ENCODE peak calls at places on chromosome 6, in nine cellular contexts. P is choroid plexus epithelial cell; E is CD4-positive, alpha-beta T cell; N is GM12865; J is suprapubic skin; I is cardiac fibroblast; V is stomach; Y is endothelial cell; F is dorsolateral prefrontal cortex. W is an unnamed sample.

GRCh38 chr6:89359561-89359960 is 7.0 kb upstream of the UBE2J1 start:
- DNase-seq in P (peak), E (no peak), N (peak), J (no peak), I (no peak), V (no peak), Y (no peak), F (no peak), W (no peak)

GRCh38 chr6:56172144-56172543 is 75.2 kb downstream of the COL21A1 start:
- DNase-seq in P (peak), E (no peak), N (no peak), J (no peak), I (no peak), V (no peak), Y (no peak), F (no peak), W (no peak)

GRCh38 chr6:193773-194310 is 98.4 kb upstream of the DUSP22 start:
- DNase-seq in P (no peak), E (no peak), N (peak), J (no peak), I (no peak), V (no peak), Y (no peak), F (no peak), W (peak)

GRCh38 chr6:16236648-16237199 is 1.7 kb upstream of the GMPR start:
- DNase-seq in P (peak), E (no peak), N (peak), J (no peak), I (peak), V (peak), Y (no peak), F (no peak), W (peak)

GRCh38 chr6:30480536-30481156 is 8.7 kb upstream of the HLA-E start:
- DNase-seq in P (peak), E (no peak), N (peak), J (no peak), I (no peak), V (no peak), Y (no peak), F (no peak), W (peak)

GRCh38 chr6:35093118-35093445 is 48.1 kb downstream of the TCP11 start:
- DNase-seq in P (no peak), E (no peak), N (no peak), J (no peak), I (no peak), V (no peak), Y (no peak), F (no peak), W (no peak)

GRCh38 chr6:31187780-31188194 is 17.3 kb upstream of the POU5F1 start:
- DNase-seq in P (no peak), E (no peak), N (no peak), J (no peak), I (no peak), V (no peak), Y (no peak), F (no peak), W (no peak)

GRCh38 chr6:26025047-26025893 is 62.0 kb upstream of the HFE start:
- DNase-seq in P (peak), E (no peak), N (no peak), J (no peak), I (peak), V (no peak), Y (no peak), F (no peak), W (no peak)

GRCh38 chr6:127514396-127515227 is 4.5 kb downstream of the MTCL3 start:
- DNase-seq in P (peak), E (no peak), N (no peak), J (peak), I (peak), V (no peak), Y (peak), F (peak), W (peak)

GRCh38 chr6:145274083-145274482 is 461.2 kb downstream of the EPM2A start:
- DNase-seq in P (no peak), E (no peak), N (no peak), J (no peak), I (no peak), V (no peak), Y (no peak), F (no peak), W (no peak)

GRCh38 chr6:147950623-147950987 is 392.0 kb upstream of the SASH1 start:
- DNase-seq in P (peak), E (no peak), N (no peak), J (no peak), I (peak), V (no peak), Y (no peak), F (no peak), W (no peak)

GRCh38 chr6:2579241-2579761 is 171.4 kb downstream of the MYLK4 start:
- DNase-seq in P (peak), E (no peak), N (no peak), J (no peak), I (peak), V (no peak), Y (no peak), F (no peak), W (no peak)

GRCh38 chr6:158290659-158291058 is 21.6 kb upstream of the TULP4 start:
- DNase-seq in P (no peak), E (peak), N (peak), J (no peak), I (no peak), V (peak), Y (no peak), F (no peak), W (peak)

GRCh38 chr6:1579096-1579495 is 30.6 kb upstream of the FOXC1 start:
- DNase-seq in P (no peak), E (no peak), N (no peak), J (no peak), I (no peak), V (no peak), Y (no peak), F (no peak), W (no peak)

GRCh38 chr6:69915346-69915745 is 49.0 kb downstream of the COL19A1 start:
- DNase-seq in P (no peak), E (no peak), N (no peak), J (no peak), I (no peak), V (no peak), Y (no peak), F (no peak), W (no peak)

GRCh38 chr6:158014505-158015187 is 33.0 kb downstream of the SYNJ2 start:
- DNase-seq in P (peak), E (no peak), N (no peak), J (peak), I (peak), V (no peak), Y (no peak), F (no peak), W (no peak)

GRCh38 chr6:36685926-36686667 is 7.6 kb downstream of the CDKN1A start:
- DNase-seq in P (no peak), E (no peak), N (no peak), J (peak), I (no peak), V (peak), Y (no peak), F (no peak), W (no peak)

GRCh38 chr6:20464041-20464440 is 62.4 kb downstream of the E2F3 start:
- DNase-seq in P (no peak), E (no peak), N (peak), J (no peak), I (no peak), V (no peak), Y (no peak), F (no peak), W (no peak)

GRCh38 chr6:43077981-43078411 is 1.9 kb downstream of the PTK7 start:
- DNase-seq in P (peak), E (no peak), N (no peak), J (no peak), I (no peak), V (no peak), Y (no peak), F (no peak), W (no peak)

GRCh38 chr6:35831257-35832007 is 26.3 kb downstream of the LHFPL5 start:
- DNase-seq in P (no peak), E (no peak), N (no peak), J (no peak), I (no peak), V (no peak), Y (no peak), F (no peak), W (no peak)

GRCh38 chr6:10520468-10520867 is 683 bp upstream of the GCNT2 start:
- DNase-seq in P (no peak), E (no peak), N (no peak), J (no peak), I (peak), V (no peak), Y (no peak), F (no peak), W (no peak)

GRCh38 chr6:28648878-28649375 is 123.2 kb downstream of the GPX5 start:
- DNase-seq in P (no peak), E (no peak), N (no peak), J (no peak), I (peak), V (no peak), Y (no peak), F (no peak), W (no peak)

DNA sequence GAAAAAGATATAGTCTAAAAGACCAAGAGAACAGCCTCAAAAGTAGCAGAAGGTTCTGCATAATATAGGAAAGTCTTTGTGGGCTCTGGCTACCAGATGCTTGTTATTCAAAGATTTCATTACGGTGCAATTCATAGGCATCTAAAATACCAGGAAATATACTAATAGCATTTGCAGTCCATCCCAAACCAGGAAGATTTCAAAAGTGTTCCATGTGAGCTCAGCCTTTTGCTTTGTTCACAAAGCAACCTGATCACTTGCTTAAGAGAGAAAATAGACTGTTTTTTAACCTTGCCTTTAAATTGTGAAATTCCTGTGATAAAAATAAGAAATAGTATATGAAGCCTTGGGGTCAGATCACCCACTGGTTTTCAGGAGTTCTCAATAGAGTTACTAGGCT is 506.6 kb upstream of the MARCKS start:
- DNase-seq in P (peak), E (no peak), N (no peak), J (no peak), I (peak), V (no peak), Y (no peak), F (no peak), W (no peak)
- TF ChIP-seq CTCF in P (no peak), E (no peak), N (no peak), J (no peak), I (no peak), V (no peak), Y (no peak), F (no peak), W (no peak)

GRCh38 chr6:46655803-46656202 is 3.0 kb downstream of the SLC25A27 start:
- DNase-seq in P (peak), E (no peak), N (peak), J (no peak), I (peak), V (no peak), Y (peak), F (no peak), W (no peak)
- TF ChIP-seq CTCF in P (peak), E (no peak), N (no peak), J (no peak), I (peak), V (no peak), Y (peak), F (no peak), W (no peak)

GRCh38 chr6:165849539-165850430 is 186.7 kb upstream of the PDE10A start:
- DNase-seq in P (peak), E (no peak), N (peak), J (no peak), I (no peak), V (no peak), Y (no peak), F (no peak), W (no peak)

GRCh38 chr6:165850434-165851019 is 187.5 kb upstream of the PDE10A start:
- DNase-seq in P (peak), E (peak), N (peak), J (no peak), I (peak), V (peak), Y (peak), F (peak), W (peak)

GRCh38 chr6:165846123-165846966 is 183.3 kb upstream of the PDE10A start:
- DNase-seq in P (no peak), E (no peak), N (no peak), J (no peak), I (peak), V (no peak), Y (no peak), F (no peak), W (no peak)

GRCh38 chr6:165847407-165848098 is 184.5 kb upstream of the PDE10A start:
- DNase-seq in P (peak), E (no peak), N (no peak), J (no peak), I (peak), V (peak), Y (no peak), F (no peak), W (no peak)

GRCh38 chr6:165848099-165848461 is 185.0 kb upstream of the PDE10A start:
- DNase-seq in P (no peak), E (no peak), N (no peak), J (no peak), I (no peak), V (no peak), Y (peak), F (no peak), W (no peak)
- TF ChIP-seq CTCF in P (peak), E (no peak), N (peak), J (no peak), I (peak), V (no peak), Y (peak), F (no peak), W (peak)

GRCh38 chr6:54993948-54994347 is 147.4 kb downstream of the FAM83B start:
- DNase-seq in P (no peak), E (no peak), N (no peak), J (no peak), I (no peak), V (no peak), Y (no peak), F (no peak), W (no peak)

GRCh38 chr6:54993294-54993693 is 146.7 kb downstream of the FAM83B start:
- DNase-seq in P (no peak), E (no peak), N (no peak), J (no peak), I (no peak), V (no peak), Y (no peak), F (no peak), W (no peak)

GRCh38 chr6:54991761-54992330 is 145.3 kb downstream of the FAM83B start:
- DNase-seq in P (no peak), E (no peak), N (no peak), J (no peak), I (no peak), V (no peak), Y (no peak), F (no peak), W (no peak)

GRCh38 chr6:54990001-54990400 is 143.4 kb downstream of the FAM83B start:
- DNase-seq in P (no peak), E (no peak), N (no peak), J (no peak), I (no peak), V (no peak), Y (no peak), F (no peak), W (no peak)

GRCh38 chr6:54992789-54993188 is 146.2 kb downstream of the FAM83B start:
- DNase-seq in P (peak), E (no peak), N (peak), J (no peak), I (peak), V (no peak), Y (no peak), F (no peak), W (no peak)
- TF ChIP-seq CTCF in P (peak), E (no peak), N (peak), J (no peak), I (peak), V (no peak), Y (peak), F (peak), W (no peak)

GRCh38 chr6:123393333-123393732 is 243.4 kb downstream of the TRDN start:
- DNase-seq in P (peak), E (no peak), N (peak), J (no peak), I (peak), V (no peak), Y (no peak), F (no peak), W (no peak)
- TF ChIP-seq CTCF in P (peak), E (no peak), N (peak), J (no peak), I (no peak), V (no peak), Y (peak), F (peak), W (no peak)

W was measured in GM13976.